ENCODE peak calls at places on chromosomes 4 and X, in five cellular contexts. R is SK-N-SH, M is H1, A is K562, V is transverse colon. T is an unnamed sample.

GRCh38 chr4:139655116-139655515 is 10.5 kb upstream of the MGST2 start:
- DNase-seq in R (peak; percentile 32), M (no peak), A (no peak), V (no peak), T (no peak)

GRCh38 chr4:48360285-48360965 is 19.1 kb downstream of the SLAIN2 start:
- DNase-seq in R (no peak), M (no peak), A (no peak), V (no peak), T (no peak)

GRCh38 chr4:145808021-145808650 is 128.2 kb downstream of the C4orf51 start:
- DNase-seq in R (peak; percentile 65), M (peak; percentile 39), A (peak; percentile 30), V (no peak), T (no peak)

GRCh38 chr4:184824081-184824775 is 1.5 kb downstream of the ACSL1 start:
- DNase-seq in R (no peak), M (no peak), A (no peak), V (no peak), T (no peak)

GRCh38 chr4:114267976-114268375 is 288.5 kb upstream of the ARSJ start:
- DNase-seq in R (no peak), M (no peak), A (no peak), V (no peak), T (no peak)

GRCh38 chr4:77493829-77494551 is 111.6 kb upstream of the CXCL13 start:
- DNase-seq in R (no peak), M (no peak), A (no peak), V (no peak), T (no peak)

GRCh38 chr4:184514121-184514988 is 40.0 kb upstream of the IRF2 start:
- DNase-seq in R (peak; percentile 35), M (no peak), A (peak; percentile 68), V (peak; percentile 48), T (no peak)

GRCh38 chrX:23666282-23666681 is 1.0 kb upstream of the PRDX4 start:
- DNase-seq in R (no peak), M (no peak), A (no peak), V (no peak), T (no peak)

GRCh38 chr4:25253072-25253447 is 19.2 kb downstream of the PI4K2B start:
- DNase-seq in R (no peak), M (no peak), A (no peak), V (no peak), T (no peak)

GRCh38 chr4:132396636-132397035 is 752.5 kb upstream of the PCDH10 start:
- DNase-seq in R (no peak), M (no peak), A (no peak), V (no peak), T (no peak)

GRCh38 chr4:132395576-132395975 is 753.5 kb upstream of the PCDH10 start:
- DNase-seq in R (no peak), M (no peak), A (no peak), V (no peak), T (no peak)
- TF ChIP-seq EP300 in R (no peak), M (no peak), A (no peak), V (no peak), T (no peak)

GRCh38 chr4:20194079-20195013 is 57.4 kb upstream of the SLIT2 start:
- DNase-seq in R (no peak), M (no peak), A (no peak), V (no peak), T (no peak)
- TF ChIP-seq CTCF in R (no peak), M (no peak), A (no peak), V (no peak), T (no peak)

GRCh38 chrX:75596178-75596577 is 73.3 kb upstream of the ZDHHC15 start:
- DNase-seq in R (no peak), M (no peak), A (no peak), V (no peak), T (no peak)
- TF ChIP-seq POLR2AphosphoS5 in R (no peak), M (no peak), A (no peak), V (no peak), T (no peak)

DNA sequence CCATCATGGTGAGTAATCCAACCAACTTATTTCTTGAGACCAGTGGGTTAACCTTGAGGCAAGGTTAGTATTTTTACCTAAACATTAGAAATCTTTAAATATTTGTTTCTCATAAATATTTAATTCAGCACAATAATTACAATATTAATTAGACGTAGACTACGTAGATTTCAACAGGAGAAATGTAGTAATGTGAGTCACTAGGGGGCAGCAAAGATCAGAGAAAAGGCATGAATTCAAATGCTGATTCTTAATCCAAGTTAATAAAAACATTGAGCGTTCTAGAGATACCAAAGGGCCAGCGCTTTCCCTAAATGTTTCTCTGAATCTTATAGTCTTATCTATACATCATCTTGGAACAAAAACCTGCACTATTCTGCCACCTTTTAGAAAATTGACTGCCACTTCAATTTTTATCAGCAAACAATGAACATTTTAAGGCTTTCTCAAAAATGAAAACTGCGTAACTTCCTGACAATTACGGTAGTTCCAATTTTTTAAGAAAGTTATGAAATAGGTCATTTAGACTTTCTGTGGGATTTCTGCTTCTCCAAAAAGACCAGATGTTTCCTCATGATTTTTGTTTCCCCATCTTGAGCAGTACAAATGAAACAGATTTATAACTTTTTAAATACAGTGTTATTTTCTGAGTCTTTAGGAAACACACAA is 180.7 kb downstream of the GASK1B start:
- DNase-seq in R (peak; percentile 10), M (no peak), A (peak; percentile 10), V (no peak), T (no peak)
- TF ChIP-seq EP300 in R (no peak), M (no peak), A (no peak), V (no peak), T (no peak)

DNA sequence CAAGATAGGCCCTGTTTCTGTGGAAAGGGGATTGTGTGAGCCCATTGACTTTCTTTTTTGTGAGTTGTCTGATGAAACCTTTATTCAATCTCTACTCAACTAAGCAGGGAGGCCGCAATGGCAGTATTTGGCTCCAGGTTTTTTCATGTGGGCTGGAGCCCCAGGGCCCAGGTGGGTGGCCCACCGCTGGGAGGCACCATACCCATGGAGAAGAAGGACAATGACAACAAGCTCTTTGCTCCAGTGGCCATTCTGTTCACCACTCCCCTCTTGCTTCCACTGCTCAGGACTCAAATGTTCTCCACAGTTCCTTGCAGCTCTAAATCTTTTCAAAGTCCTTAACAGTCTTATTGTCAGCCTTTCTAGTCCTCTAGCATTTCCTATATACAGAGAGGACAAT is 54.1 kb downstream of the HOPX start:
- DNase-seq in R (no peak), M (no peak), A (no peak), V (no peak), T (peak; percentile 48)
- TF ChIP-seq CTCF in R (peak; percentile 21), M (no peak), A (peak; percentile 19), V (no peak), T (no peak)

GRCh38 chr4:40448875-40449274 is 113.7 kb downstream of the CHRNA9 start:
- DNase-seq in R (no peak), M (no peak), A (no peak), V (peak; percentile 74), T (peak; percentile 81)
- TF ChIP-seq POLR2AphosphoS5 in R (no peak), M (no peak), A (no peak), V (no peak), T (peak; percentile 75)

T was measured in stomach.